ENCODE peak calls at places on chromosomes 7 and 10, in four cellular contexts. One of them, this sample, is unnamed.

GRCh38 chr7:14754631-14755030 is 147.9 kb downstream of the DGKB start:
- DNase-seq in K562: no peak
- DNase-seq in GM12878: no peak
- DNase-seq in HepG2: no peak
- DNase-seq in this sample: no peak

GRCh38 chr10:35212856-35213255 is 86.2 kb downstream of the CREM start:
- DNase-seq in K562: no peak
- DNase-seq in GM12878: no peak
- DNase-seq in HepG2: no peak
- DNase-seq in this sample: no peak

GRCh38 chr7:80646088-80646961 is 7.9 kb downstream of the CD36 start:
- DNase-seq in K562: peak
- DNase-seq in GM12878: no peak
- DNase-seq in HepG2: no peak
- DNase-seq in this sample: no peak

GRCh38 chr7:133051719-133052118 is 30.2 kb downstream of the CHCHD3 start:
- DNase-seq in K562: no peak
- DNase-seq in GM12878: no peak
- DNase-seq in HepG2: no peak
- DNase-seq in this sample: no peak

GRCh38 chr7:159008417-159008816 is 136.2 kb downstream of the VIPR2 start:
- DNase-seq in K562: no peak
- DNase-seq in GM12878: no peak
- DNase-seq in HepG2: no peak
- DNase-seq in this sample: no peak

GRCh38 chr10:3902809-3903410 is 117.9 kb upstream of the KLF6 start:
- DNase-seq in K562: no peak
- DNase-seq in GM12878: no peak
- DNase-seq in HepG2: no peak
- DNase-seq in this sample: no peak

GRCh38 chr10:89793649-89794254 is 92.4 kb downstream of the KIF20B start:
- DNase-seq in K562: peak
- DNase-seq in GM12878: peak
- DNase-seq in HepG2: peak
- DNase-seq in this sample: peak

GRCh38 chr10:134743-135600 is at the start of gene ZMYND11:
- DNase-seq in K562: peak
- DNase-seq in GM12878: no peak
- DNase-seq in HepG2: no peak
- DNase-seq in this sample: no peak

GRCh38 chr7:24024689-24025088 is 259.3 kb upstream of the NPY start:
- DNase-seq in K562: no peak
- DNase-seq in GM12878: no peak
- DNase-seq in HepG2: no peak
- DNase-seq in this sample: no peak

GRCh38 chr7:2013381-2014311 is 219.1 kb downstream of the MAD1L1 start:
- DNase-seq in K562: no peak
- DNase-seq in GM12878: no peak
- DNase-seq in HepG2: no peak
- DNase-seq in this sample: no peak

DNA sequence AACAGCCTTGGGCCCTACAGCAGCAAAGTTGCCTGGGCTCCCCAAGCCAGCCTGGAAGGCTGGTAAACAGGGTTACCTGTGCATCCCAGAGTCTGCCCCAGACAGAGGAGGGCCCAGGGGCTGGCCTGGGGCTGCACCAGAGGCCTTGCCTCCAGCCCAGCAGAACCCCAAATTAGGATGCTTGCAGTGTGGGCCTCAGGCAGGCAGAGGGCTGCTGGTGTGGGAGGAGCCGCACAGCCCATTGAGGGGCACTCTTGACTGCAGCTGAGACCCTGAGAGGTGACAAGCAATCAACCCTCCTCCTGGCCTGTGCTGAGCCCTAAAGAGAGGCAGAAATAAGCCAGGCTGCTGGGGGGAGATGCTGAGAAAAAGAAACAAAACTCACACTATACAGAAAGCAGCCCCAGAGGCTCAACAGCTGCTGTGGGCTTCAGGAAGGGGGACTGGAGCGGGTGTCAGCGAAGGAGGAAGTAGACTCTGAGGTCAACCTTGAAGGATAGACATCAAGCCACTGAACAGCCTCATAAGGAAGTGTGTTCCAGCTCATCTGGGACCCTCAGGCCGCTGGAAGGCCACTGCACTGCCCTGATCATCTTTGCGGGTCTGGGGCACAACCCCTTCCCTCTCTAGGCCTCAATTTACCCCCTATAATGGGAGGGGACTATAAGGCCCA is 6.6 kb downstream of the AIFM2 start:
- DNase-seq in K562: no peak
- DNase-seq in GM12878: no peak
- DNase-seq in HepG2: no peak
- DNase-seq in this sample: no peak
- TF ChIP-seq SRF in K562: no peak
- TF ChIP-seq SRF in GM12878: no peak
- TF ChIP-seq SRF in HepG2: no peak
- TF ChIP-seq SRF in this sample: no peak

GRCh38 chr7:91519241-91520200 is 255.3 kb downstream of the FZD1 start:
- DNase-seq in K562: no peak
- DNase-seq in GM12878: no peak
- DNase-seq in HepG2: no peak
- DNase-seq in this sample: no peak

GRCh38 chr7:91515961-91516360 is 251.7 kb downstream of the FZD1 start:
- DNase-seq in K562: no peak
- DNase-seq in GM12878: no peak
- DNase-seq in HepG2: no peak
- DNase-seq in this sample: no peak

GRCh38 chr7:91518058-91518457 is 253.8 kb downstream of the FZD1 start:
- DNase-seq in K562: no peak
- DNase-seq in GM12878: no peak
- DNase-seq in HepG2: no peak
- DNase-seq in this sample: no peak

GRCh38 chr7:91517408-91517807 is 253.2 kb downstream of the FZD1 start:
- DNase-seq in K562: no peak
- DNase-seq in GM12878: no peak
- DNase-seq in HepG2: no peak
- DNase-seq in this sample: no peak

DNA sequence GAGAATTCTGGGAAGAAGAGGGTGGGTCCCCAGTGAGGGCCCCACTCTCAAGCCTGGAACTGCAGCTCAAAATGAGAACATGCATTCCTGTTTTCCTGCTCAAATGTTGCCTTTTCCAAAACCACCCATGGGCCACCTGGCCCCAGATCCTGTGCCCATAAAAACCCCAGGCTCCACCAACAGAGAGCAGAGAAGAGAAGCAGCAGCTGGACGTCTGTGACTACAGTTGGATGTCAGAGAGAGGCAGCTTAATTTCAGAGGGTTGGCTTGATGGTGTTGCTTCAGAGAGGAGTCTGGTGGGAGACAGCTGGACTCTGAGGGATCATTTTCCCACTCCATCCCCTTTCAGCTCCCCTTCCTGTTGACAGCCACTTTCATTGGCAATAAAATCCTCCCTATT is 256.4 kb downstream of the FZD1 start:
- DNase-seq in K562: no peak
- DNase-seq in GM12878: no peak
- DNase-seq in HepG2: no peak
- DNase-seq in this sample: no peak
- TF ChIP-seq ZBTB33 in K562: no peak
- TF ChIP-seq ZBTB33 in GM12878: no peak
- TF ChIP-seq ZBTB33 in HepG2: no peak
- TF ChIP-seq ZBTB33 in this sample: no peak

GRCh38 chr10:93160829-93161228 is 87.1 kb downstream of the CYP26A1 start:
- DNase-seq in K562: no peak
- DNase-seq in GM12878: no peak
- DNase-seq in HepG2: no peak
- DNase-seq in this sample: no peak
- TF ChIP-seq SRF in K562: no peak
- TF ChIP-seq SRF in GM12878: no peak
- TF ChIP-seq SRF in HepG2: no peak
- TF ChIP-seq SRF in this sample: no peak

GRCh38 chr10:63627881-63628296 is 106.7 kb downstream of the REEP3 start:
- DNase-seq in K562: no peak
- DNase-seq in GM12878: no peak
- DNase-seq in HepG2: no peak
- DNase-seq in this sample: no peak
- TF ChIP-seq ZBTB33 in K562: no peak
- TF ChIP-seq ZBTB33 in GM12878: no peak
- TF ChIP-seq ZBTB33 in HepG2: no peak
- TF ChIP-seq ZBTB33 in this sample: no peak

This sample was measured in HCT116.